ENCODE peak calls at places on chromosomes 6 and 20, in eight cellular contexts. One of them, this sample, is unnamed. For H3K9me3, the result is how much of the 10 kb centered on the place peaks cover.

GRCh38 chr20:49420811-49421295 is 61.6 kb downstream of the KCNB1 start:
- DNase-seq in ovary: no peak
- DNase-seq in hepatocyte: no peak
- DNase-seq in AG04450: no peak
- DNase-seq in stomach: no peak
- DNase-seq in CD8-positive, alpha-beta T cell: no peak
- DNase-seq in naive thymus-derived CD4-positive, alpha-beta T cell: no peak
- DNase-seq in esophagus squamous epithelium: no peak
- DNase-seq in this sample: no peak

GRCh38 chr20:50371878-50372769 is 138.1 kb upstream of the PTPN1 start:
- DNase-seq in AG04450: no peak
- DNase-seq in ovary: no peak
- DNase-seq in CD8-positive, alpha-beta T cell: no peak
- DNase-seq in hepatocyte: no peak
- DNase-seq in stomach: no peak
- DNase-seq in esophagus squamous epithelium: no peak
- DNase-seq in naive thymus-derived CD4-positive, alpha-beta T cell: no peak
- DNase-seq in this sample: no peak

GRCh38 chr6:51995214-51995735 is 92.1 kb downstream of the PKHD1 start:
- DNase-seq in hepatocyte: peak
- DNase-seq in AG04450: no peak
- DNase-seq in naive thymus-derived CD4-positive, alpha-beta T cell: no peak
- DNase-seq in esophagus squamous epithelium: no peak
- DNase-seq in stomach: no peak
- DNase-seq in CD8-positive, alpha-beta T cell: no peak
- DNase-seq in ovary: no peak
- DNase-seq in this sample: no peak

GRCh38 chr6:129631070-129631469 is 78.9 kb downstream of the ARHGAP18 start:
- DNase-seq in CD8-positive, alpha-beta T cell: no peak
- DNase-seq in naive thymus-derived CD4-positive, alpha-beta T cell: no peak
- DNase-seq in ovary: no peak
- DNase-seq in stomach: no peak
- DNase-seq in esophagus squamous epithelium: no peak
- DNase-seq in AG04450: no peak
- DNase-seq in hepatocyte: no peak
- DNase-seq in this sample: no peak

GRCh38 chr6:151381722-151382121 is 9.6 kb downstream of the ZBTB2 start:
- DNase-seq in AG04450: no peak
- DNase-seq in ovary: no peak
- DNase-seq in CD8-positive, alpha-beta T cell: no peak
- DNase-seq in esophagus squamous epithelium: no peak
- DNase-seq in stomach: no peak
- DNase-seq in naive thymus-derived CD4-positive, alpha-beta T cell: no peak
- DNase-seq in hepatocyte: no peak
- DNase-seq in this sample: no peak

GRCh38 chr20:24812356-24812755 is 136.7 kb upstream of the CST7 start:
- DNase-seq in AG04450: no peak
- DNase-seq in esophagus squamous epithelium: no peak
- DNase-seq in ovary: no peak
- DNase-seq in CD8-positive, alpha-beta T cell: no peak
- DNase-seq in hepatocyte: no peak
- DNase-seq in stomach: no peak
- DNase-seq in naive thymus-derived CD4-positive, alpha-beta T cell: no peak
- DNase-seq in this sample: no peak

GRCh38 chr20:51628533-51629398 is 86.2 kb upstream of the NFATC2 start:
- DNase-seq in CD8-positive, alpha-beta T cell: no peak
- DNase-seq in ovary: no peak
- DNase-seq in stomach: no peak
- DNase-seq in esophagus squamous epithelium: no peak
- DNase-seq in naive thymus-derived CD4-positive, alpha-beta T cell: no peak
- DNase-seq in hepatocyte: no peak
- DNase-seq in AG04450: no peak
- DNase-seq in this sample: no peak

GRCh38 chr6:130749402-130749801 is 77.8 kb upstream of the SMLR1 start:
- DNase-seq in CD8-positive, alpha-beta T cell: no peak
- DNase-seq in naive thymus-derived CD4-positive, alpha-beta T cell: no peak
- DNase-seq in ovary: no peak
- DNase-seq in esophagus squamous epithelium: no peak
- DNase-seq in hepatocyte: peak
- DNase-seq in AG04450: no peak
- DNase-seq in stomach: no peak
- DNase-seq in this sample: no peak

GRCh38 chr6:149130093-149130872 is 187.2 kb upstream of the TAB2 start:
- DNase-seq in ovary: no peak
- DNase-seq in naive thymus-derived CD4-positive, alpha-beta T cell: no peak
- DNase-seq in CD8-positive, alpha-beta T cell: no peak
- DNase-seq in stomach: peak
- DNase-seq in hepatocyte: no peak
- DNase-seq in AG04450: no peak
- DNase-seq in esophagus squamous epithelium: no peak
- DNase-seq in this sample: peak

GRCh38 chr6:135535989-135536414 is 38.5 kb upstream of the AHI1 start:
- DNase-seq in naive thymus-derived CD4-positive, alpha-beta T cell: peak
- DNase-seq in CD8-positive, alpha-beta T cell: no peak
- DNase-seq in ovary: no peak
- DNase-seq in stomach: no peak
- DNase-seq in AG04450: peak
- DNase-seq in hepatocyte: peak
- DNase-seq in esophagus squamous epithelium: no peak
- DNase-seq in this sample: no peak

GRCh38 chr6:122476131-122476530 is 4.5 kb upstream of the SERINC1 start:
- DNase-seq in stomach: no peak
- DNase-seq in ovary: no peak
- DNase-seq in hepatocyte: no peak
- DNase-seq in CD8-positive, alpha-beta T cell: no peak
- DNase-seq in AG04450: no peak
- DNase-seq in esophagus squamous epithelium: no peak
- DNase-seq in naive thymus-derived CD4-positive, alpha-beta T cell: peak
- DNase-seq in this sample: no peak

GRCh38 chr6:54801669-54802068 is 44.9 kb upstream of the FAM83B start:
- DNase-seq in stomach: no peak
- DNase-seq in AG04450: peak
- DNase-seq in hepatocyte: peak
- DNase-seq in naive thymus-derived CD4-positive, alpha-beta T cell: no peak
- DNase-seq in ovary: no peak
- DNase-seq in esophagus squamous epithelium: no peak
- DNase-seq in CD8-positive, alpha-beta T cell: no peak
- DNase-seq in this sample: no peak

GRCh38 chr6:102732908-102733307 is 1339.4 kb downstream of the GRIK2 start:
- DNase-seq in stomach: no peak
- DNase-seq in CD8-positive, alpha-beta T cell: no peak
- DNase-seq in AG04450: no peak
- DNase-seq in naive thymus-derived CD4-positive, alpha-beta T cell: no peak
- DNase-seq in ovary: no peak
- DNase-seq in hepatocyte: no peak
- DNase-seq in esophagus squamous epithelium: no peak
- DNase-seq in this sample: no peak

GRCh38 chr6:129748212-129748900 is 38.4 kb upstream of the ARHGAP18 start:
- DNase-seq in esophagus squamous epithelium: no peak
- DNase-seq in CD8-positive, alpha-beta T cell: peak
- DNase-seq in AG04450: no peak
- DNase-seq in hepatocyte: peak
- DNase-seq in ovary: no peak
- DNase-seq in naive thymus-derived CD4-positive, alpha-beta T cell: peak
- DNase-seq in stomach: peak
- DNase-seq in this sample: no peak

GRCh38 chr6:170459451-170459850 is 93.7 kb downstream of the PSMB1 start:
- DNase-seq in AG04450: no peak
- DNase-seq in naive thymus-derived CD4-positive, alpha-beta T cell: no peak
- DNase-seq in ovary: no peak
- DNase-seq in hepatocyte: no peak
- DNase-seq in CD8-positive, alpha-beta T cell: peak
- DNase-seq in stomach: peak
- DNase-seq in esophagus squamous epithelium: no peak
- DNase-seq in this sample: no peak

GRCh38 chr6:107308676-107309075 is 150.7 kb downstream of the PDSS2 start:
- DNase-seq in naive thymus-derived CD4-positive, alpha-beta T cell: no peak
- DNase-seq in ovary: no peak
- DNase-seq in CD8-positive, alpha-beta T cell: no peak
- DNase-seq in stomach: no peak
- DNase-seq in esophagus squamous epithelium: no peak
- DNase-seq in hepatocyte: no peak
- DNase-seq in AG04450: no peak
- DNase-seq in this sample: no peak

GRCh38 chr6:84220809-84221409 is 6.5 kb downstream of the CEP162 start:
- DNase-seq in esophagus squamous epithelium: no peak
- DNase-seq in AG04450: no peak
- DNase-seq in ovary: no peak
- DNase-seq in CD8-positive, alpha-beta T cell: no peak
- DNase-seq in stomach: no peak
- DNase-seq in hepatocyte: peak
- DNase-seq in naive thymus-derived CD4-positive, alpha-beta T cell: no peak
- DNase-seq in this sample: no peak

GRCh38 chr20:53800418-53800817 is 206.8 kb upstream of the ZNF217 start:
- DNase-seq in hepatocyte: no peak
- DNase-seq in AG04450: no peak
- DNase-seq in CD8-positive, alpha-beta T cell: no peak
- DNase-seq in naive thymus-derived CD4-positive, alpha-beta T cell: no peak
- DNase-seq in stomach: no peak
- DNase-seq in esophagus squamous epithelium: no peak
- DNase-seq in ovary: no peak
- DNase-seq in this sample: no peak

GRCh38 chr6:4948781-4949450 is 54.9 kb downstream of the RPP40 start:
- DNase-seq in esophagus squamous epithelium: no peak
- DNase-seq in naive thymus-derived CD4-positive, alpha-beta T cell: no peak
- DNase-seq in CD8-positive, alpha-beta T cell: peak
- DNase-seq in ovary: no peak
- DNase-seq in AG04450: no peak
- DNase-seq in hepatocyte: no peak
- DNase-seq in stomach: no peak
- DNase-seq in this sample: no peak

GRCh38 chr6:4947716-4948115 is 56.1 kb downstream of the RPP40 start:
- DNase-seq in hepatocyte: no peak
- DNase-seq in esophagus squamous epithelium: no peak
- DNase-seq in naive thymus-derived CD4-positive, alpha-beta T cell: no peak
- DNase-seq in stomach: no peak
- DNase-seq in ovary: no peak
- DNase-seq in CD8-positive, alpha-beta T cell: no peak
- DNase-seq in AG04450: no peak
- DNase-seq in this sample: no peak

GRCh38 chr6:4950076-4950475 is 53.8 kb downstream of the RPP40 start:
- DNase-seq in ovary: no peak
- DNase-seq in stomach: no peak
- DNase-seq in CD8-positive, alpha-beta T cell: no peak
- DNase-seq in esophagus squamous epithelium: no peak
- DNase-seq in naive thymus-derived CD4-positive, alpha-beta T cell: no peak
- DNase-seq in AG04450: no peak
- DNase-seq in hepatocyte: no peak
- DNase-seq in this sample: peak

GRCh38 chr6:4953440-4953839 is 50.4 kb downstream of the RPP40 start:
- DNase-seq in esophagus squamous epithelium: no peak
- DNase-seq in hepatocyte: no peak
- DNase-seq in naive thymus-derived CD4-positive, alpha-beta T cell: no peak
- DNase-seq in stomach: no peak
- DNase-seq in AG04450: no peak
- DNase-seq in CD8-positive, alpha-beta T cell: peak
- DNase-seq in ovary: no peak
- DNase-seq in this sample: no peak

DNA sequence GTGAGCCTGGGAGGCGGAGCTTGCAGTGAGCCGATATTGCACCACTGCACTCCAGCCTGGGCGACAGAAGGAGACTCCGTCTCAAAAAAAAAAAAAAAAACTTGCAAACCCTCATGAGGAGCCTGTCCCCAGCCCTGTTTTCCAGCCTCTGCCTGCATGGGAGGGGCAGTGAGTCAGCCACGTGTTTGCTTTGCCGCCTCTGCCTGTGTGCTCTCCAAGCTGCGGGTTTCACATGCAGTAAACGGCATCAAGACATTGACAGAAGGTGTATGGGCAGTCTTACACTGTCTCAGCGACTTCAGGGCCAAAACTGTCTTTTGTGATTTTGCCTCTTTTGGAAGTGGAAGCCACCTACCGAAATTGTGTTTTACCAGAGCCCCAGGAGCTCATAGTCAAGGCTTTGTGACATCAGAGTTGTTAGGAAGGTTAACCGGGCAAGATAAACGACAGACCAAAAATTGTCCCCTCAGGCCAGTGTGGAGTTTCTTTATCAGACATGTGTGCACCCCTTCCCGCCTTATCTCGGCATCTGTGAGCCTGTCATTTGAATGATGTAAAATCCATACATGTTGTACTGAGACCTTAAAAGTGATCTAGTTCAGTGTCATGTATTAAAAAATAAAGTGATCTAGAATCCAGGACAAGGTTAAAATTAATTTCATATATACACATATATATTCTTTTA is 52.8 kb downstream of the RPP40 start:
- DNase-seq in AG04450: no peak
- DNase-seq in naive thymus-derived CD4-positive, alpha-beta T cell: no peak
- DNase-seq in stomach: no peak
- DNase-seq in CD8-positive, alpha-beta T cell: peak
- DNase-seq in esophagus squamous epithelium: no peak
- DNase-seq in ovary: no peak
- DNase-seq in hepatocyte: peak
- DNase-seq in this sample: no peak
- H3K4me3 ChIP-seq in AG04450: no peak
- H3K4me3 ChIP-seq in naive thymus-derived CD4-positive, alpha-beta T cell: no peak
- H3K4me3 ChIP-seq in stomach: no peak
- H3K4me3 ChIP-seq in CD8-positive, alpha-beta T cell: no peak
- H3K4me3 ChIP-seq in esophagus squamous epithelium: no peak
- H3K4me3 ChIP-seq in ovary: no peak
- H3K4me3 ChIP-seq in hepatocyte: no peak
- H3K4me3 ChIP-seq in this sample: no peak

GRCh38 chr20:55584307-55584706 is 421.0 kb downstream of the CBLN4 start:
- DNase-seq in esophagus squamous epithelium: no peak
- DNase-seq in AG04450: no peak
- DNase-seq in CD8-positive, alpha-beta T cell: no peak
- DNase-seq in naive thymus-derived CD4-positive, alpha-beta T cell: no peak
- DNase-seq in stomach: no peak
- DNase-seq in hepatocyte: no peak
- DNase-seq in ovary: no peak
- DNase-seq in this sample: no peak
- H3K9me3 ChIP-seq in esophagus squamous epithelium: under half
- H3K9me3 ChIP-seq in AG04450: under half
- H3K9me3 ChIP-seq in CD8-positive, alpha-beta T cell: under half
- H3K9me3 ChIP-seq in naive thymus-derived CD4-positive, alpha-beta T cell: under half
- H3K9me3 ChIP-seq in stomach: under half
- H3K9me3 ChIP-seq in hepatocyte: under half
- H3K9me3 ChIP-seq in ovary: under half
- H3K9me3 ChIP-seq in this sample: under half

GRCh38 chr6:158086706-158087518 is 81.2 kb downstream of the SERAC1 start:
- DNase-seq in hepatocyte: no peak
- DNase-seq in CD8-positive, alpha-beta T cell: no peak
- DNase-seq in esophagus squamous epithelium: no peak
- DNase-seq in ovary: peak
- DNase-seq in naive thymus-derived CD4-positive, alpha-beta T cell: no peak
- DNase-seq in AG04450: no peak
- DNase-seq in stomach: no peak
- DNase-seq in this sample: no peak
- H3K4me3 ChIP-seq in hepatocyte: no peak
- H3K4me3 ChIP-seq in CD8-positive, alpha-beta T cell: no peak
- H3K4me3 ChIP-seq in esophagus squamous epithelium: no peak
- H3K4me3 ChIP-seq in ovary: no peak
- H3K4me3 ChIP-seq in naive thymus-derived CD4-positive, alpha-beta T cell: no peak
- H3K4me3 ChIP-seq in AG04450: no peak
- H3K4me3 ChIP-seq in stomach: no peak
- H3K4me3 ChIP-seq in this sample: no peak

DNA sequence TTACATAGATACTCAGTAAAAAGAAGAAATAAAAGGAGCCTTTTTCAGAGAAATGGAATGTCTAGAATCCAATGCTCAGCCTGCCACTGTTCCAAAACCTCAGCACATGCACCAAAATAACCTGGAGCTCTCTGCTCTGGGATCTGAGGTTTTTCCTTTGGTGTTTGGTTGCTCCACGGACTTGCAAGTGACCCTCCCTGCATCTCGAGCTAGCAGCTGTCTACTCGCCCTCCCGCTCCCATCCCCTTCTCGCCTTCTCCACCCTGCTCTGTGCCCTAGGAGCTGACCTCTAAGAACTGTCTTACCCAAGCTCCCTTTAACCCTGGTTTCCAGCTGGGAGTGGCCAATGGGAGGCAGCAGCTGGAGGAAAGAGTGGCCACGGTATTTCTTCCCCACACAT is 35.1 kb upstream of the FAM210B start:
- DNase-seq in esophagus squamous epithelium: no peak
- DNase-seq in stomach: no peak
- DNase-seq in hepatocyte: no peak
- DNase-seq in AG04450: no peak
- DNase-seq in naive thymus-derived CD4-positive, alpha-beta T cell: no peak
- DNase-seq in CD8-positive, alpha-beta T cell: no peak
- DNase-seq in ovary: no peak
- DNase-seq in this sample: no peak
- H3K9me3 ChIP-seq in esophagus squamous epithelium: under half
- H3K9me3 ChIP-seq in stomach: under half
- H3K9me3 ChIP-seq in hepatocyte: under half
- H3K9me3 ChIP-seq in AG04450: under half
- H3K9me3 ChIP-seq in naive thymus-derived CD4-positive, alpha-beta T cell: under half
- H3K9me3 ChIP-seq in CD8-positive, alpha-beta T cell: under half
- H3K9me3 ChIP-seq in ovary: under half
- H3K9me3 ChIP-seq in this sample: under half

This sample was measured in pancreas.